ENCODE peak calls at places on chromosomes 12 and 14, in six cellular contexts. One of them, this sample, is unnamed. For H3K4me1, the result is how much of the 10 kb centered on the place peaks cover.

GRCh38 chr12:9273276-9273675 is 65.1 kb upstream of the PZP start:
- DNase-seq in OCI-LY7: no peak
- DNase-seq in breast epithelium: no peak
- DNase-seq in heart right ventricle: no peak
- DNase-seq in upper lobe of right lung: no peak
- DNase-seq in pancreas: no peak
- DNase-seq in this sample: no peak

GRCh38 chr12:47939009-47939601 is 24.3 kb upstream of the TMEM106C start:
- DNase-seq in OCI-LY7: no peak
- DNase-seq in breast epithelium: no peak
- DNase-seq in heart right ventricle: peak
- DNase-seq in upper lobe of right lung: no peak
- DNase-seq in pancreas: no peak
- DNase-seq in this sample: peak

GRCh38 chr14:72892879-72893635 is 844 bp downstream of the DPF3 start:
- DNase-seq in OCI-LY7: peak
- DNase-seq in breast epithelium: no peak
- DNase-seq in heart right ventricle: peak
- DNase-seq in upper lobe of right lung: peak
- DNase-seq in pancreas: peak
- DNase-seq in this sample: no peak

GRCh38 chr12:3980504-3981272 is 107.5 kb upstream of the PARP11 start:
- DNase-seq in OCI-LY7: no peak
- DNase-seq in breast epithelium: no peak
- DNase-seq in heart right ventricle: no peak
- DNase-seq in upper lobe of right lung: no peak
- DNase-seq in pancreas: no peak
- DNase-seq in this sample: no peak

GRCh38 chr14:67514650-67515385 is 18.3 kb upstream of the PLEKHH1 start:
- DNase-seq in OCI-LY7: peak
- DNase-seq in breast epithelium: no peak
- DNase-seq in heart right ventricle: peak
- DNase-seq in upper lobe of right lung: peak
- DNase-seq in pancreas: peak
- DNase-seq in this sample: peak

GRCh38 chr12:28963554-28963953 is 185.5 kb upstream of the FAR2 start:
- DNase-seq in OCI-LY7: peak
- DNase-seq in breast epithelium: no peak
- DNase-seq in heart right ventricle: no peak
- DNase-seq in upper lobe of right lung: no peak
- DNase-seq in pancreas: no peak
- DNase-seq in this sample: no peak

GRCh38 chr12:102765736-102766135 is 151.3 kb downstream of the PAH start:
- DNase-seq in OCI-LY7: no peak
- DNase-seq in breast epithelium: no peak
- DNase-seq in heart right ventricle: no peak
- DNase-seq in upper lobe of right lung: no peak
- DNase-seq in pancreas: no peak
- DNase-seq in this sample: no peak

GRCh38 chr12:27566626-27567025 is 42.6 kb downstream of the PPFIBP1 start:
- DNase-seq in OCI-LY7: no peak
- DNase-seq in breast epithelium: no peak
- DNase-seq in heart right ventricle: no peak
- DNase-seq in upper lobe of right lung: no peak
- DNase-seq in pancreas: no peak
- DNase-seq in this sample: no peak

GRCh38 chr14:87034680-87035079 is 958.3 kb downstream of the GALC start:
- DNase-seq in OCI-LY7: no peak
- DNase-seq in breast epithelium: no peak
- DNase-seq in heart right ventricle: no peak
- DNase-seq in upper lobe of right lung: no peak
- DNase-seq in pancreas: no peak
- DNase-seq in this sample: no peak

GRCh38 chr12:103908877-103909276 is 21.3 kb upstream of the HSP90B1 start:
- DNase-seq in OCI-LY7: no peak
- DNase-seq in breast epithelium: no peak
- DNase-seq in heart right ventricle: no peak
- DNase-seq in upper lobe of right lung: no peak
- DNase-seq in pancreas: no peak
- DNase-seq in this sample: no peak

GRCh38 chr12:20063116-20063515 is 305.2 kb upstream of the PDE3A start:
- DNase-seq in OCI-LY7: no peak
- DNase-seq in breast epithelium: no peak
- DNase-seq in heart right ventricle: no peak
- DNase-seq in upper lobe of right lung: no peak
- DNase-seq in pancreas: no peak
- DNase-seq in this sample: no peak

GRCh38 chr12:120234643-120235368 is 30.7 kb downstream of the PXN start:
- DNase-seq in OCI-LY7: peak
- DNase-seq in breast epithelium: peak
- DNase-seq in heart right ventricle: peak
- DNase-seq in upper lobe of right lung: peak
- DNase-seq in pancreas: peak
- DNase-seq in this sample: peak

GRCh38 chr12:120238839-120239445 is 26.6 kb downstream of the PXN start:
- DNase-seq in OCI-LY7: no peak
- DNase-seq in breast epithelium: no peak
- DNase-seq in heart right ventricle: no peak
- DNase-seq in upper lobe of right lung: no peak
- DNase-seq in pancreas: no peak
- DNase-seq in this sample: no peak

GRCh38 chr12:120236124-120236398 is 29.5 kb downstream of the PXN start:
- DNase-seq in OCI-LY7: no peak
- DNase-seq in breast epithelium: no peak
- DNase-seq in heart right ventricle: no peak
- DNase-seq in upper lobe of right lung: no peak
- DNase-seq in pancreas: no peak
- DNase-seq in this sample: no peak

GRCh38 chr12:120238224-120238616 is 27.3 kb downstream of the PXN start:
- DNase-seq in OCI-LY7: no peak
- DNase-seq in breast epithelium: no peak
- DNase-seq in heart right ventricle: no peak
- DNase-seq in upper lobe of right lung: no peak
- DNase-seq in pancreas: no peak
- DNase-seq in this sample: no peak

DNA sequence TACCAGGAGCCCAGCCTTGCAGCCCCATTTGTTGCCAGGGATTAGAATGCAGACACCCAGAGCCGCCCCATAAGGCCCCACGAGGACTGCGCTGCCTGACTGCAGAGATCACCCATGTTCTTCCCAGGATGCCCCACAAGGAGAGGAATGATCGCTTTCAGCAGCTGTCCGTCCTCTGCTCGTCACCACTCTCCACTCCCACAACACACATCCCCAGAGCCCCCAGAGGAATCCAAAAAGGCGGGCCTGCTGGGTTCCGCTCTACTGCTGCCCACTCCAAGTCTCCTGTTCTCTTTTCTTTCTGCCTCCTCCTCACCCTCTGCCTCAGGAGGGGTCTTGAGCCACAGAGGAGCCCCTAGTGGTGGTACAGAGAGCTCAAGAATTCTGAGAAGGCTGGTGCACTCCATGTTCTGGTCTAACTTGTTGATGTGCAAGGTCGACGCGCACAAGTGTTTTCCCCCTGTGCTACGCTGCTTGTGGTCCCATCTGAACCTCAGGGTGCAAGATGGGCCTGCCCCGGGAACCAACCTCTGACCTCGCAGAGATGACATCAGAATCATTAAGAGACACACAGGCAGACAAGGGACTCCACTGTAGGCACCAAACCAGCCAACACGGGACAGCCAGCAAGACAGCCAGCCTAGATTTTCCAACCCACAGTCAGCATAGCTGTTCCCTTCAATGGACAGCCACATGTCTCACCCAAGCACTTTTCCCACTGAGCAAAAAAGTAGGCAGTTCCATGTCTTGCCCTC is 30.0 kb downstream of the PXN start:
- DNase-seq in OCI-LY7: peak
- DNase-seq in breast epithelium: no peak
- DNase-seq in heart right ventricle: no peak
- DNase-seq in upper lobe of right lung: no peak
- DNase-seq in pancreas: no peak
- DNase-seq in this sample: no peak
- TF ChIP-seq CTCF in OCI-LY7: peak
- TF ChIP-seq CTCF in breast epithelium: no peak
- TF ChIP-seq CTCF in heart right ventricle: peak
- TF ChIP-seq CTCF in upper lobe of right lung: no peak
- TF ChIP-seq CTCF in pancreas: no peak
- TF ChIP-seq CTCF in this sample: no peak

DNA sequence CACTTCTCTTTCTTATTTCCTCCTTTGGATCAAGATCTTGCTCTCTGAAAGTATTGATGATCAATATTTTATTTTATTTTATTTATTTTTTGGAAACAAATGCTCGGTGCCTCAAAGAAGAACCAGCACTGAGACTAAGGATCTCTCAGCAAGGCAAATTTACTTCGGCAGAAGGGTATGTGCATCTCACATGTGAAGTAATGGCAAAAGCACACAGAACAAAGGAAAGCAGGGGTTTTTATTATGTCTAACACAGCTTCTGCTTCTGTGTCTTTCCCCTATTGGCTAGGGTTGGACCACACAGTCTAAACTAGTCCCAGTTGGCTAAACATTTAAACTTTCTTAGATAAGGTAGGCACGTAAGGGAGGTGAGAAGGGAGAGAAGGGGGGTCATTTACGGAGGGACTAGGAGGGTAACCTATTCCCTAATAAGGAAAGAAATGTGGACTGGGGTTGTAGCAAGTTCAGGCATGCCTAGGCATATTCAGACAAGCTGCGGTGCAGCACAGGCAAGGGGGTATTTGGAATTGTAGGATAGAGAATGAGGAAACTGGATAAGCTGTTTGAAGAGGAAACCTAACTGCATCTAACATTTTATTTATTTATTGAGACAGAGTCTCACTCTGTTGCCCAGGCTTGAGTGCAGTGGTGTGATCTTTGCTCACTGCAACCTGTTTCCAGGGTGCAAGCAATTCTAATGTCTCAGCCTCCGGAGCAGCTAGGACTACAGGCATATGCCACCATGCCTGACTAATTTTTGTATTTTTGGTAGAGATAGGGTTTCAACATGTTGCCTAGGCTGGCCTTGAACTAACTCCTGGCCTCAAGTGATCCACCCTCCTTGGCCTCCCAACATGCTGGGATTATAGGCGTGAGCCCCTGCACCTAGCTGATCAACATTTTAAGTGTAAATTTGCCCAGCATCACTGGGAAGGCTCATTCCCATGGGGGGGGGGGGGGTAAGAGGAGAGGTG is 90.0 kb upstream of the EIF5 start:
- DNase-seq in OCI-LY7: no peak
- DNase-seq in breast epithelium: no peak
- DNase-seq in heart right ventricle: no peak
- DNase-seq in upper lobe of right lung: no peak
- DNase-seq in pancreas: no peak
- DNase-seq in this sample: no peak
- H3K4me1 ChIP-seq in OCI-LY7: under half
- H3K4me1 ChIP-seq in breast epithelium: under half
- H3K4me1 ChIP-seq in heart right ventricle: under half
- H3K4me1 ChIP-seq in upper lobe of right lung: under half
- H3K4me1 ChIP-seq in pancreas: under half
- H3K4me1 ChIP-seq in this sample: under half

GRCh38 chr14:100222219-100223093 is 16.5 kb upstream of the YY1 start:
- DNase-seq in OCI-LY7: no peak
- DNase-seq in breast epithelium: no peak
- DNase-seq in heart right ventricle: no peak
- DNase-seq in upper lobe of right lung: no peak
- DNase-seq in pancreas: no peak
- DNase-seq in this sample: no peak
- H3K4me3 ChIP-seq in OCI-LY7: peak
- H3K4me3 ChIP-seq in breast epithelium: peak
- H3K4me3 ChIP-seq in heart right ventricle: peak
- H3K4me3 ChIP-seq in upper lobe of right lung: peak
- H3K4me3 ChIP-seq in pancreas: peak
- H3K4me3 ChIP-seq in this sample: peak

GRCh38 chr12:118436002-118436724 is 59.8 kb downstream of the SUDS3 start:
- DNase-seq in OCI-LY7: peak
- DNase-seq in breast epithelium: no peak
- DNase-seq in heart right ventricle: no peak
- DNase-seq in upper lobe of right lung: no peak
- DNase-seq in pancreas: peak
- DNase-seq in this sample: no peak
- TF ChIP-seq CTCF in OCI-LY7: peak
- TF ChIP-seq CTCF in breast epithelium: no peak
- TF ChIP-seq CTCF in heart right ventricle: peak
- TF ChIP-seq CTCF in upper lobe of right lung: peak
- TF ChIP-seq CTCF in pancreas: no peak
- TF ChIP-seq CTCF in this sample: peak